ENCODE peak calls at places on chromosomes 5 and 9, in ten cellular contexts. S is cardiac muscle cell, R is left ventricle myocardium inferior, X is fibroblast of lung, K is lung, W is A673, A is GM23338, D is brain microvascular endothelial cell, T is keratinocyte, O is aorta. H is an unnamed sample.

GRCh38 chr5:97628011-97628410 is 445.0 kb upstream of the RIOK2 start:
- DNase-seq in S (no peak), R (no peak), X (no peak), K (no peak), W (no peak), A (no peak), D (no peak), T (no peak), O (no peak), H (no peak)

GRCh38 chr5:136686192-136686872 is 321.0 kb upstream of the TRPC7 start:
- DNase-seq in S (peak), R (no peak), X (peak), K (no peak), W (peak), A (peak), D (peak), T (no peak), O (no peak), H (no peak)

GRCh38 chr5:123754167-123754840 is 242.3 kb downstream of the CSNK1G3 start:
- DNase-seq in S (no peak), R (no peak), X (peak), K (no peak), W (peak), A (no peak), D (peak), T (no peak), O (no peak), H (no peak)

GRCh38 chr5:128825826-128826225 is 139.5 kb upstream of the SLC27A6 start:
- DNase-seq in S (no peak), R (no peak), X (peak), K (no peak), W (no peak), A (no peak), D (peak), T (no peak), O (no peak), H (no peak)

GRCh38 chr5:80097516-80097915 is 62.4 kb downstream of the THBS4 start:
- DNase-seq in S (no peak), R (no peak), X (peak), K (no peak), W (no peak), A (peak), D (no peak), T (no peak), O (no peak), H (no peak)

GRCh38 chr5:179828756-179829421 is 8.2 kb downstream of the SQSTM1 start:
- DNase-seq in S (no peak), R (no peak), X (no peak), K (no peak), W (no peak), A (no peak), D (no peak), T (no peak), O (no peak), H (no peak)

GRCh38 chr5:124645396-124645795 is 101.0 kb downstream of the ZNF608 start:
- DNase-seq in S (no peak), R (no peak), X (no peak), K (no peak), W (no peak), A (no peak), D (no peak), T (no peak), O (no peak), H (no peak)

GRCh38 chr9:110013064-110013463 is 194.9 kb downstream of the C9orf152 start:
- DNase-seq in S (no peak), R (no peak), X (no peak), K (no peak), W (no peak), A (no peak), D (no peak), T (no peak), O (no peak), H (no peak)

GRCh38 chr5:40841068-40841805 is at the start of gene CARD6:
- DNase-seq in S (no peak), R (no peak), X (no peak), K (peak), W (peak), A (no peak), D (no peak), T (no peak), O (no peak), H (no peak)

GRCh38 chr9:87065981-87066380 is 118.7 kb upstream of the GAS1 start:
- DNase-seq in S (no peak), R (no peak), X (no peak), K (no peak), W (no peak), A (no peak), D (no peak), T (no peak), O (no peak), H (no peak)

GRCh38 chr5:1246711-1247431 is 21.7 kb downstream of the SLC6A18 start:
- DNase-seq in S (peak), R (peak), X (peak), K (peak), W (peak), A (peak), D (peak), T (no peak), O (no peak), H (no peak)

GRCh38 chr5:6792376-6792775 is 79.1 kb downstream of the TENT4A start:
- DNase-seq in S (no peak), R (no peak), X (no peak), K (no peak), W (no peak), A (no peak), D (no peak), T (no peak), O (no peak), H (no peak)

GRCh38 chr9:72407047-72407446 is 42.0 kb upstream of the ZFAND5 start:
- DNase-seq in S (no peak), R (no peak), X (no peak), K (no peak), W (no peak), A (no peak), D (no peak), T (no peak), O (no peak), H (no peak)

GRCh38 chr9:19429590-19429989 is 20.8 kb downstream of the ACER2 start:
- DNase-seq in S (no peak), R (no peak), X (peak), K (no peak), W (no peak), A (no peak), D (no peak), T (no peak), O (no peak), H (no peak)

GRCh38 chr9:19231126-19232035 is 888 bp downstream of the DENND4C start:
- DNase-seq in S (peak), R (no peak), X (peak), K (peak), W (peak), A (peak), D (peak), T (no peak), O (no peak), H (no peak)

GRCh38 chr5:131570757-131571156 is 64.3 kb downstream of the RAPGEF6 start:
- DNase-seq in S (no peak), R (no peak), X (no peak), K (no peak), W (no peak), A (no peak), D (no peak), T (no peak), O (no peak), H (no peak)

GRCh38 chr9:114565204-114565603 is 22.4 kb upstream of the ATP6V1G1 start:
- DNase-seq in S (no peak), R (no peak), X (no peak), K (no peak), W (no peak), A (no peak), D (no peak), T (no peak), O (no peak), H (no peak)

GRCh38 chr9:33329117-33329563 is 38.8 kb downstream of the NFX1 start:
- DNase-seq in S (no peak), R (no peak), X (peak), K (peak), W (no peak), A (no peak), D (peak), T (peak), O (no peak), H (no peak)

GRCh38 chr5:86570427-86571083 is 47.2 kb upstream of the COX7C start:
- DNase-seq in S (no peak), R (no peak), X (no peak), K (no peak), W (no peak), A (no peak), D (no peak), T (no peak), O (no peak), H (no peak)

GRCh38 chr5:36279054-36279698 is 22.5 kb downstream of the RANBP3L start:
- DNase-seq in S (no peak), R (no peak), X (peak), K (no peak), W (peak), A (no peak), D (peak), T (no peak), O (no peak), H (peak)

GRCh38 chr5:78540335-78541057 is 108.1 kb downstream of the LHFPL2 start:
- DNase-seq in S (no peak), R (no peak), X (peak), K (no peak), W (no peak), A (no peak), D (no peak), T (no peak), O (no peak), H (no peak)

GRCh38 chr5:33850100-33850594 is 41.6 kb downstream of the ADAMTS12 start:
- DNase-seq in S (no peak), R (no peak), X (peak), K (no peak), W (no peak), A (peak), D (peak), T (no peak), O (no peak), H (no peak)

GRCh38 chr5:99775189-99775588 is 760.0 kb upstream of the FAM174A start:
- DNase-seq in S (no peak), R (no peak), X (no peak), K (no peak), W (no peak), A (peak), D (no peak), T (no peak), O (no peak), H (no peak)

GRCh38 chr9:34253460-34253837 is 74.6 kb downstream of the UBAP1 start:
- DNase-seq in S (peak), R (peak), X (peak), K (no peak), W (no peak), A (no peak), D (peak), T (no peak), O (no peak), H (no peak)

GRCh38 chr5:10602031-10602806 is 38.3 kb downstream of the ANKRD33B start:
- DNase-seq in S (no peak), R (peak), X (no peak), K (no peak), W (no peak), A (no peak), D (no peak), T (no peak), O (no peak), H (no peak)

GRCh38 chr5:137741718-137742117 is 5.8 kb upstream of the KLHL3 start:
- DNase-seq in S (no peak), R (no peak), X (no peak), K (no peak), W (no peak), A (peak), D (no peak), T (no peak), O (no peak), H (no peak)

GRCh38 chr9:95078934-95079333 is 238.6 kb downstream of the FANCC start:
- DNase-seq in S (peak), R (no peak), X (no peak), K (peak), W (no peak), A (peak), D (no peak), T (no peak), O (peak), H (no peak)

GRCh38 chr5:107778651-107779050 is 107.9 kb upstream of the EFNA5 start:
- DNase-seq in S (no peak), R (no peak), X (no peak), K (no peak), W (no peak), A (no peak), D (no peak), T (no peak), O (no peak), H (no peak)

GRCh38 chr9:123637940-123638634 is 282.1 kb downstream of the CRB2 start:
- DNase-seq in S (no peak), R (no peak), X (peak), K (no peak), W (no peak), A (no peak), D (no peak), T (no peak), O (no peak), H (no peak)

GRCh38 chr9:107299437-107299836 is 16.4 kb downstream of the RAD23B start:
- DNase-seq in S (no peak), R (no peak), X (no peak), K (no peak), W (no peak), A (no peak), D (no peak), T (no peak), O (no peak), H (no peak)

GRCh38 chr9:123091459-123091858 is 58.0 kb downstream of the GPR21 start:
- DNase-seq in S (no peak), R (no peak), X (no peak), K (no peak), W (no peak), A (no peak), D (no peak), T (no peak), O (no peak), H (no peak)

GRCh38 chr9:99154356-99154755 is 49.4 kb downstream of the TGFBR1 start:
- DNase-seq in S (no peak), R (no peak), X (peak), K (no peak), W (no peak), A (no peak), D (no peak), T (no peak), O (no peak), H (no peak)

GRCh38 chr5:111584651-111585050 is 72.3 kb upstream of the STARD4 start:
- DNase-seq in S (peak), R (no peak), X (peak), K (no peak), W (peak), A (no peak), D (peak), T (no peak), O (no peak), H (no peak)

GRCh38 chr5:10632110-10632903 is 68.4 kb downstream of the ANKRD33B start:
- DNase-seq in S (no peak), R (no peak), X (peak), K (no peak), W (no peak), A (no peak), D (peak), T (no peak), O (no peak), H (no peak)

GRCh38 chr5:53438486-53439472 is 41.6 kb upstream of the FST start:
- DNase-seq in S (no peak), R (no peak), X (peak), K (no peak), W (no peak), A (no peak), D (peak), T (no peak), O (no peak), H (no peak)

GRCh38 chr5:66247176-66247960 is 103.3 kb downstream of the SREK1 start:
- DNase-seq in S (no peak), R (no peak), X (peak), K (no peak), W (no peak), A (no peak), D (peak), T (no peak), O (no peak), H (no peak)

GRCh38 chr9:128886211-128886826 is 4.4 kb downstream of the LRRC8A start:
- DNase-seq in S (no peak), R (no peak), X (peak), K (no peak), W (no peak), A (no peak), D (no peak), T (no peak), O (no peak), H (no peak)

GRCh38 chr9:128885798-128886197 is 3.9 kb downstream of the LRRC8A start:
- DNase-seq in S (no peak), R (no peak), X (no peak), K (no peak), W (no peak), A (no peak), D (no peak), T (no peak), O (no peak), H (no peak)

GRCh38 chr9:128885376-128885775 is 3.4 kb downstream of the LRRC8A start:
- DNase-seq in S (no peak), R (no peak), X (no peak), K (no peak), W (no peak), A (no peak), D (no peak), T (no peak), O (no peak), H (no peak)

GRCh38 chr9:128887914-128888350 is 6.0 kb downstream of the LRRC8A start:
- DNase-seq in S (no peak), R (no peak), X (peak), K (no peak), W (peak), A (peak), D (no peak), T (no peak), O (no peak), H (no peak)

GRCh38 chr9:128887049-128887448 is 5.1 kb downstream of the LRRC8A start:
- DNase-seq in S (no peak), R (no peak), X (no peak), K (no peak), W (no peak), A (no peak), D (no peak), T (no peak), O (no peak), H (no peak)
- H3K27ac ChIP-seq in S (no peak), R (peak), X (no peak), K (peak), W (no peak), A (peak), D (no peak), T (no peak), O (no peak), H (no peak)

DNA sequence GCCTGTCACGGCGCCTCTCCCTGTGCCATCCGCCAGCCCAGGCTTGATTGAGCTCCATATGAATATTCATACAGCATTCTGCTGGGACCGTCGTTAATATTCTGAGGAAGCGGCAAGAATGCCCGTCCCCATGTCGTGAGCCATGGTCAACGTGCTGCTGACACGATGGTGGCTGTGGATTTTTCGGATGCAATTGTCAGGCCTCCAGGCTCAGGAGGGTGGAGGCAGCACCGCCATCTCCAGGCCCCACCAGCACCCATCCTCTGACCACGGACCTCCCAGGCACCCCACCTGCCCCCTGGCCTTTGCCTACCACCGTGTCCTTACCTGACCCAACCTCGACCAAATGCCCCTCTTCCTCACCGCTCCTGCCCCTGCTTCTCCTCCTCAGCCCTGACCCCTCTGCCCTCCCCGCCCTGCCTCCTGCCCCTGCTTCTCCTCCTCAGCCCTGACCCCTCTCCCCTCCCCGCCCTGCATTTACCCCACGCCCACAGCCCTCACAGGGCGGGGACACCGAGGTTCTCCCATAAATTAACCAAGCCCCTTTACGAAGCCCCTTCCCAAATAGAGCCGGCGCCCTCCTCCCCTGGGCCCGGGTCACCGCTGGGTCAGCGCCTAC is 9.9 kb downstream of the TMEM250 start:
- DNase-seq in S (no peak), R (no peak), X (no peak), K (no peak), W (no peak), A (no peak), D (no peak), T (no peak), O (no peak), H (no peak)
- H3K27ac ChIP-seq in S (peak), R (peak), X (peak), K (peak), W (peak), A (peak), D (no peak), T (peak), O (no peak), H (peak)

GRCh38 chr5:142600092-142600491 is 85.8 kb downstream of the FGF1 start:
- DNase-seq in S (no peak), R (no peak), X (peak), K (no peak), W (no peak), A (no peak), D (no peak), T (no peak), O (no peak), H (no peak)
- H3K27ac ChIP-seq in S (no peak), R (peak), X (peak), K (no peak), W (no peak), A (no peak), D (no peak), T (no peak), O (no peak), H (no peak)

GRCh38 chr5:54531536-54531935 is 14.0 kb downstream of the SNX18 start:
- DNase-seq in S (no peak), R (no peak), X (peak), K (no peak), W (no peak), A (no peak), D (no peak), T (no peak), O (no peak), H (no peak)
- H3K27ac ChIP-seq in S (peak), R (peak), X (no peak), K (no peak), W (no peak), A (no peak), D (no peak), T (no peak), O (no peak), H (peak)

DNA sequence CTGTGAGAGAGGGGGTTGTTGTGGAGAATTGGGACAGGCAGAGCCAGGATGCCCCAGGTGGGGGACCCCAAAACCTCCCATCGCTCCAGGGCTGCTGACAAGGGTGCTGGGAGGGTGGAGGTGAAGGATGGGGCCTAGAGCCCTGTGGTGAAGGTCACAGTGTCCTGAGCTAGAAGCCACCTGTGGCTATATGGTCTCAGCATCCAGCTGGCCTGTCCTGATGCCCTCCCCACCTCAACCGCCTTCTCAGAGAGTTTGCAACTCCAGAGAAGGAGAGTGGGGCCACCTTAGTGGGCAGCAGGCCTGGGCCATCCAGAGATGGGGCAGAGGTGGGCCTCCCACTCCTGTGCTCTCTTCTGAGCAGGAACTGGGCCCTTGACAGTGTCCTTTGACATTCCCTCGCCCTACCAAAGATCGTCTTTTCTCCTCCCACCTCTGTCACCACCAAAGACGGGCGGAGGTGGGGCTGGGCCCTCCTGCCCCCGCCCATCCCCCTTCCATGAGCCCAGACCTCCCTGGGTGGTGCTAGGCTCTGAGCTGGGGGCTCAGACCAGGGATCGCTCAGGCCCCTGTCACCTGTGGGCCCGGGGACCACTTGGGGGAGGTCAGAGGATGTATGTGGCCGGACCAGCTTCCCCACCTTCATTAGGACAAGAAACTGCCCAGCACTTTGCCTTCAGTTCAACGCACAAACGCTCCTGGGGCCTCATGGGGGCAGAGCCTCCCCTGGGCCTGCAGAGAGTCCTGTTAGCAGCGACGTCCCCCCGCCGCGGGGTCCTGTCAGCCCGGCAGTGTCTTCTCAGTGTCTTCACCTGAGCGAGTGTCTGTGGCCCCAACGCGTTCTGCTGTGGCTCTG is 10.0 kb upstream of the DOLPP1 start:
- DNase-seq in S (no peak), R (no peak), X (no peak), K (no peak), W (no peak), A (peak), D (no peak), T (no peak), O (no peak), H (no peak)
- H3K27ac ChIP-seq in S (peak), R (peak), X (no peak), K (no peak), W (no peak), A (peak), D (no peak), T (no peak), O (no peak), H (no peak)

H was measured in SK-N-MC.